ENCODE peak calls at places on chromosomes 4 and X, in nine cellular contexts. O is ovary, Z is AG04449, R is heart left ventricle, X is GM13977, F is H9, U is mesothelial cell of epicardium, J is GM12865, C is fibroblast of mammary gland. L is an unnamed sample.

GRCh38 chr4:124523816-124524215 is 188.7 kb downstream of the ANKRD50 start:
- DNase-seq in O (no peak), Z (no peak), R (no peak), X (no peak), F (no peak), U (no peak), J (no peak), C (no peak), L (no peak)

GRCh38 chr4:121155893-121156292 is 8.2 kb downstream of the TNIP3 start:
- DNase-seq in O (no peak), Z (peak), R (no peak), X (no peak), F (no peak), U (no peak), J (no peak), C (peak), L (no peak)

GRCh38 chrX:151789179-151789800 is 54.7 kb downstream of the CNGA2 start:
- DNase-seq in O (peak), Z (peak), R (peak), X (no peak), F (no peak), U (no peak), J (no peak), C (peak), L (no peak)

GRCh38 chr4:40564004-40564403 is 65.7 kb downstream of the RBM47 start:
- DNase-seq in O (no peak), Z (no peak), R (no peak), X (no peak), F (no peak), U (no peak), J (no peak), C (peak), L (no peak)

GRCh38 chrX:84187501-84188319 is at the start of gene RPS6KA6:
- DNase-seq in O (peak), Z (no peak), R (peak), X (peak), F (peak), U (peak), J (no peak), C (peak), L (peak)

GRCh38 chrX:57925806-57926205 is 15.5 kb upstream of the ZXDA start:
- DNase-seq in O (no peak), Z (no peak), R (no peak), X (no peak), F (no peak), U (no peak), J (no peak), C (no peak), L (no peak)

GRCh38 chr4:99856166-99856565 is 38.1 kb downstream of the LAMTOR3 start:
- DNase-seq in O (no peak), Z (no peak), R (no peak), X (no peak), F (no peak), U (no peak), J (no peak), C (peak), L (no peak)

GRCh38 chr4:108045687-108046024 is 56.0 kb downstream of the HADH start:
- DNase-seq in O (no peak), Z (no peak), R (peak), X (no peak), F (no peak), U (no peak), J (no peak), C (peak), L (no peak)

GRCh38 chrX:148914783-148915182 is 414.4 kb downstream of the AFF2 start:
- DNase-seq in O (no peak), Z (no peak), R (no peak), X (peak), F (no peak), U (no peak), J (peak), C (no peak), L (peak)

GRCh38 chrX:74063426-74064155 is 240.4 kb upstream of the ZCCHC13 start:
- DNase-seq in O (no peak), Z (no peak), R (no peak), X (no peak), F (no peak), U (no peak), J (no peak), C (no peak), L (no peak)

GRCh38 chrX:37854748-37855147 is 7.4 kb upstream of the DYNLT3 start:
- DNase-seq in O (no peak), Z (no peak), R (no peak), X (no peak), F (no peak), U (no peak), J (no peak), C (no peak), L (no peak)

GRCh38 chr4:32790803-32791202 is 2070.6 kb downstream of the PCDH7 start:
- DNase-seq in O (no peak), Z (no peak), R (no peak), X (no peak), F (no peak), U (no peak), J (no peak), C (no peak), L (no peak)

GRCh38 chr4:2930135-2930805 is 32.9 kb downstream of the NOP14 start:
- DNase-seq in O (peak), Z (no peak), R (no peak), X (no peak), F (peak), U (peak), J (no peak), C (no peak), L (no peak)

GRCh38 chrX:130093271-130093670 is 17.0 kb downstream of the ELF4 start:
- DNase-seq in O (no peak), Z (no peak), R (no peak), X (no peak), F (no peak), U (no peak), J (no peak), C (no peak), L (no peak)

GRCh38 chrX:112512509-112512908 is 167.2 kb downstream of the LHFPL1 start:
- DNase-seq in O (no peak), Z (no peak), R (no peak), X (no peak), F (peak), U (no peak), J (no peak), C (no peak), L (no peak)

GRCh38 chr4:54660145-54660535 is 2.4 kb downstream of the KIT start:
- DNase-seq in O (no peak), Z (no peak), R (no peak), X (no peak), F (no peak), U (no peak), J (no peak), C (no peak), L (no peak)

GRCh38 chr4:120659626-120660170 is 262.8 kb downstream of the PRDM5 start:
- DNase-seq in O (no peak), Z (no peak), R (no peak), X (no peak), F (no peak), U (no peak), J (no peak), C (peak), L (no peak)

GRCh38 chr4:107863416-107863815 is 38.7 kb downstream of the SGMS2 start:
- DNase-seq in O (no peak), Z (no peak), R (no peak), X (no peak), F (no peak), U (no peak), J (no peak), C (no peak), L (no peak)

GRCh38 chr4:7419961-7420660 is 14.6 kb downstream of the PSAPL1 start:
- DNase-seq in O (peak), Z (no peak), R (no peak), X (no peak), F (peak), U (no peak), J (no peak), C (no peak), L (no peak)

GRCh38 chrX:53440101-53440500 is 5.9 kb upstream of the HSD17B10 start:
- DNase-seq in O (no peak), Z (no peak), R (no peak), X (peak), F (no peak), U (no peak), J (no peak), C (no peak), L (no peak)

GRCh38 chr4:37998225-37998624 is 38.0 kb downstream of the PTTG2 start:
- DNase-seq in O (no peak), Z (no peak), R (no peak), X (no peak), F (no peak), U (no peak), J (no peak), C (no peak), L (no peak)

GRCh38 chr4:11165052-11165451 is 263.6 kb downstream of the HS3ST1 start:
- DNase-seq in O (no peak), Z (no peak), R (no peak), X (no peak), F (no peak), U (no peak), J (no peak), C (peak), L (no peak)

GRCh38 chr4:118849867-118850812 is 14.2 kb upstream of the SEC24D start:
- DNase-seq in O (no peak), Z (no peak), R (no peak), X (no peak), F (peak), U (no peak), J (peak), C (no peak), L (peak)

GRCh38 chrX:21986596-21986995 is 45.5 kb upstream of the PHEX start:
- DNase-seq in O (no peak), Z (no peak), R (no peak), X (no peak), F (no peak), U (no peak), J (no peak), C (peak), L (no peak)

GRCh38 chrX:7146703-7147430 is 645 bp upstream of the STS start:
- DNase-seq in O (no peak), Z (no peak), R (no peak), X (peak), F (peak), U (no peak), J (peak), C (peak), L (peak)

DNA sequence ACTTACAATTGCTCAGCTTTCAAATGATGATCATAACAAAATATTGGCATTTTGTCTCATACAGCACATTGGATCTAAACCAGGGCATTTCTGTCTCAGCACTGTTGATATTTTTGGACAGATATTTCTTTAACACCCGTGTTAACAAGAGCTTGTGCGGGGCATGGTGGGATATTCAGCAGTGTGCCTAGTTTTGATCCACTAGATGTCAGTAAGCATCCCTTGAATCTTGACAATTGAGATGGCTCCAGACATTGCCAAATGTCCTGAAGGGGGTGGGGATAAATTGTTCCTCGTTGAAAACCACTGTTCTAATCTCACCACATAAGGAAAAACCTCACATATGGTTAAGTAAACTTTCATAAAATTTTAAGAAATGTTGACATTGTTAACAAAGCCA is 806.3 kb downstream of the STIM2 start:
- DNase-seq in O (no peak), Z (no peak), R (no peak), X (no peak), F (peak), U (no peak), J (no peak), C (peak), L (no peak)
- TF ChIP-seq CTCF in O (no peak), Z (no peak), R (no peak), X (no peak), F (peak), U (no peak), J (no peak), C (peak), L (no peak)

GRCh38 chr4:27042411-27042810 is 181.8 kb downstream of the STIM2 start:
- DNase-seq in O (no peak), Z (no peak), R (no peak), X (no peak), F (no peak), U (no peak), J (no peak), C (no peak), L (no peak)

GRCh38 chr4:27048350-27049100 is 187.9 kb downstream of the STIM2 start:
- DNase-seq in O (no peak), Z (no peak), R (no peak), X (peak), F (no peak), U (no peak), J (peak), C (peak), L (peak)

GRCh38 chr4:27040351-27040750 is 179.7 kb downstream of the STIM2 start:
- DNase-seq in O (no peak), Z (no peak), R (no peak), X (no peak), F (no peak), U (no peak), J (peak), C (no peak), L (no peak)

GRCh38 chr4:27046851-27047250 is 186.2 kb downstream of the STIM2 start:
- DNase-seq in O (no peak), Z (no peak), R (no peak), X (no peak), F (no peak), U (no peak), J (no peak), C (no peak), L (no peak)

GRCh38 chr4:27043200-27043599 is 182.6 kb downstream of the STIM2 start:
- DNase-seq in O (no peak), Z (no peak), R (no peak), X (no peak), F (no peak), U (no peak), J (no peak), C (no peak), L (no peak)
- TF ChIP-seq CTCF in O (no peak), Z (no peak), R (no peak), X (no peak), F (no peak), U (no peak), J (no peak), C (no peak), L (no peak)

GRCh38 chrX:16807548-16807947 is 21.3 kb downstream of the TXLNG start:
- DNase-seq in O (peak), Z (no peak), R (no peak), X (no peak), F (no peak), U (no peak), J (no peak), C (peak), L (no peak)
- TF ChIP-seq CTCF in O (no peak), Z (no peak), R (no peak), X (no peak), F (peak), U (no peak), J (no peak), C (peak), L (no peak)

DNA sequence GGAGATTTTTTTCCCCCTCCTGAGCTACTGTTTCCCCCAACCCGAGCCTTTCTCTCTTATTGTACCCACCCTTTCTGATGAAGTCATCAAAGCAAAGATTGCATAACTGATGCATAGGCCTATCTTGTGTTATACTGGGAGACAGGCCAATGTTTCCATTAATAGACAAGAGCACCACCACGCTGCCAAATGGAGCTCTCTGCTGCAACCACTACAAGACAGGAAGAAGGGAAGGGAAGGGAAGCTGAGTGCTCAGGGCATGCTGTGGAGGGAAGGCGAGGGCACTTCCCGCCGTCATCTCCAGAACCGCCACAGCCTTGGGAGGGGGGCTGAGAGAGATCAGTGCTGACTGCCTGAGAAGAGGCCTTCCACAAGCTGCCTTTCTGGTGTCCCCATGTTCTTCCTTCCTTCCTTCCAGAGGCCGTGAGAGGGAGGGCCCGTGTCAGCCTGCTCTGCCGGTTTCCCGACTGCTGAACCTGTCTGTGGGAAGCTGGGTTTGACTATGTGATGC is 75.0 kb downstream of the MGST2 start:
- DNase-seq in O (peak), Z (peak), R (peak), X (no peak), F (no peak), U (no peak), J (no peak), C (peak), L (no peak)
- TF ChIP-seq CTCF in O (no peak), Z (peak), R (no peak), X (no peak), F (no peak), U (no peak), J (no peak), C (peak), L (no peak)